ENCODE peak calls at places on chromosomes 3 and 15, in ten cellular contexts. V, B, K, E, U, A, N, R, S and D are unnamed samples.

GRCh38 chr15:68281008-68281407 is 3.5 kb downstream of the FEM1B start:
- DNase-seq in V (no peak), B (no peak), K (peak; percentile 75), E (no peak), U (no peak), A (no peak), N (no peak), R (no peak), S (no peak), D (no peak)

GRCh38 chr3:44584646-44585501 is at the start of gene ZNF660:
- DNase-seq in V (no peak), B (no peak), K (no peak), E (peak; percentile 64), U (peak; percentile 25), A (peak; percentile 94), N (peak; percentile 85), R (no peak), S (peak; percentile 67), D (peak; percentile 5)

GRCh38 chr3:197520311-197521276 is 35.2 kb downstream of the BDH1 start:
- DNase-seq in V (no peak), B (no peak), K (no peak), E (peak; percentile 29), U (no peak), A (no peak), N (peak; percentile 53), R (no peak), S (peak; percentile 80), D (no peak)

GRCh38 chr3:124791639-124792111 is 61.4 kb downstream of the UMPS start:
- DNase-seq in V (peak; percentile 93), B (no peak), K (peak; percentile 85), E (peak; percentile 100), U (no peak), A (peak; percentile 11), N (peak; percentile 89), R (peak; percentile 24), S (peak; percentile 95), D (peak; percentile 95)

GRCh38 chr3:188683032-188683491 is 488.7 kb upstream of the TPRG1 start:
- DNase-seq in V (peak; percentile 60), B (no peak), K (no peak), E (peak; percentile 85), U (no peak), A (no peak), N (peak; percentile 81), R (peak; percentile 17), S (peak; percentile 99), D (peak; percentile 91)

GRCh38 chr3:195537995-195538394 is 5.1 kb downstream of the PPP1R2 start:
- DNase-seq in V (no peak), B (peak; percentile 93), K (peak; percentile 99), E (no peak), U (no peak), A (no peak), N (no peak), R (no peak), S (no peak), D (no peak)

GRCh38 chr3:170572665-170573253 is 13.1 kb downstream of the SLC7A14 start:
- DNase-seq in V (peak; percentile 27), B (no peak), K (peak; percentile 80), E (peak; percentile 74), U (no peak), A (peak; percentile 3), N (peak; percentile 66), R (no peak), S (peak; percentile 93), D (no peak)

GRCh38 chr3:181756645-181757044 is 44.9 kb downstream of the SOX2 start:
- DNase-seq in V (no peak), B (no peak), K (no peak), E (no peak), U (no peak), A (no peak), N (no peak), R (no peak), S (no peak), D (no peak)

GRCh38 chr3:14564741-14565140 is 24.6 kb upstream of the GRIP2 start:
- DNase-seq in V (no peak), B (no peak), K (no peak), E (no peak), U (no peak), A (no peak), N (no peak), R (no peak), S (no peak), D (no peak)

GRCh38 chr3:16303037-16303436 is 38.0 kb downstream of the OXNAD1 start:
- DNase-seq in V (no peak), B (no peak), K (no peak), E (no peak), U (no peak), A (no peak), N (no peak), R (no peak), S (no peak), D (no peak)

GRCh38 chr3:12423918-12424634 is 60.2 kb upstream of the TSEN2 start:
- DNase-seq in V (no peak), B (no peak), K (no peak), E (no peak), U (no peak), A (peak; percentile 54), N (peak; percentile 82), R (no peak), S (peak; percentile 58), D (no peak)

GRCh38 chr3:52091566-52092290 is 35.4 kb upstream of the DUSP7 start:
- DNase-seq in V (no peak), B (no peak), K (no peak), E (peak; percentile 69), U (no peak), A (no peak), N (no peak), R (peak; percentile 31), S (peak; percentile 49), D (no peak)

GRCh38 chr3:127728417-127728816 is 55.7 kb downstream of the ABTB1 start:
- DNase-seq in V (no peak), B (no peak), K (no peak), E (no peak), U (no peak), A (no peak), N (no peak), R (no peak), S (peak; percentile 12), D (no peak)

GRCh38 chr3:104669083-104669482 is 697.6 kb upstream of the ALCAM start:
- DNase-seq in V (no peak), B (no peak), K (no peak), E (no peak), U (no peak), A (no peak), N (no peak), R (no peak), S (no peak), D (no peak)

GRCh38 chr15:68372291-68372811 is 59.6 kb downstream of the ITGA11 start:
- DNase-seq in V (no peak), B (no peak), K (no peak), E (no peak), U (no peak), A (peak; percentile 30), N (peak; percentile 57), R (no peak), S (no peak), D (no peak)

GRCh38 chr15:99443768-99444446 is 121.9 kb upstream of the MEF2A start:
- DNase-seq in V (no peak), B (no peak), K (no peak), E (peak; percentile 28), U (no peak), A (no peak), N (no peak), R (no peak), S (no peak), D (no peak)

GRCh38 chr3:182913889-182914288 is 66.4 kb downstream of the DCUN1D1 start:
- DNase-seq in V (no peak), B (peak; percentile 80), K (peak; percentile 85), E (no peak), U (no peak), A (no peak), N (no peak), R (no peak), S (no peak), D (no peak)

GRCh38 chr3:194749631-194750271 is 64.1 kb downstream of the FAM43A start:
- DNase-seq in V (no peak), B (no peak), K (no peak), E (no peak), U (no peak), A (no peak), N (no peak), R (no peak), S (no peak), D (no peak)

GRCh38 chr3:42651248-42652091 is 2.0 kb upstream of the ZBTB47 start:
- DNase-seq in V (peak; percentile 26), B (no peak), K (no peak), E (peak; percentile 76), U (no peak), A (no peak), N (peak; percentile 60), R (no peak), S (peak; percentile 56), D (peak; percentile 19)
- H3K4me3 ChIP-seq in V (no peak overlapping the region), B (no peak overlapping the region), K (no peak overlapping the region), E (peak overlapping the region; percentile 92), U (no peak overlapping the region), A (no peak overlapping the region), N (peak overlapping the region; percentile 84), R (peak overlapping the region; percentile 85), S (no peak overlapping the region), D (peak overlapping the region; percentile 9)

GRCh38 chr15:84638103-84638502 is 16.0 kb downstream of the WDR73 start:
- DNase-seq in V (no peak), B (peak; percentile 52), K (peak; percentile 45), E (peak; percentile 13), U (no peak), A (peak; percentile 46), N (peak; percentile 15), R (no peak), S (peak; percentile 22), D (no peak)
- TF ChIP-seq CTCF in V (no peak), B (peak; percentile 67), K (peak; percentile 38), E (no peak), U (no peak), A (peak; percentile 19), N (no peak), R (no peak), S (peak; percentile 5), D (no peak)

DNA sequence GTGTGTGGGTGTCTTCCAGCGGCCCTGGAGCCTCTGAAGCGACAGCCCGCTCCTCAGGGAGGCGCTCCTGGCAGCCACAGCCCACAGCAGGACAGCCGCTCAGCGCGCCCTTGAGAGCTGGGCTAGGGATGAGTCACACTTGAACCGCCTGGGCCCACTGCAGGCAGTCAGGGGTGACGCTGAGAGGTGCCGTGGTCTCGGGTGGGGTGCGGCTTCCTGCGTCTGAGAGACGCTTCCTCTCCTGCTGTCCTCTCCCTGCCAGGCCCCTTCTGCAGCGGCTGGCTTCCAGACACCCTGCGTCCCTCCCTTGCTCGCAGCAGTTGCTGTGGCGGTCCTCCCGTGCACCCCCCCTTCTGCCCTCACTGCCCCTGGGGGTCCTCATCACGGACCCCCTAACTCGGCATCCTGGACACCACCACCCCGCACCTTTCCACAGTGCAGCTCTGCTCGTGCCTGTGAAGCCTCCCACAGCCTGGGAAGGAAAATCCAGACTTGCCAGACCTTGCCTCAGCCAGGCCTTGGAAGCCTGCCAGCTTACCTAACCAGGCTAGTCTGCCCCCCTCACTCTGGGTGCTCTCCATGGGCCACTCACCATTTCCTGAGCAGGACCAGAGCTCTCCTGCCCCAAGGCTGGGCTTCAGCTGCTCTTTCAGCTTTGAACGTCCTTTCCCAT is 1.1 kb upstream of the SPTBN5 start:
- DNase-seq in V (peak; percentile 13), B (no peak), K (no peak), E (peak; percentile 71), U (peak; percentile 82), A (peak; percentile 88), N (peak; percentile 76), R (peak; percentile 69), S (peak; percentile 78), D (no peak)
- H3K4me3 ChIP-seq in V (no peak overlapping the region), B (no peak overlapping the region), K (no peak overlapping the region), E (peak overlapping the region; percentile 6), U (no peak overlapping the region), A (no peak overlapping the region), N (peak overlapping the region; percentile 10), R (peak overlapping the region; percentile 42), S (no peak overlapping the region), D (peak overlapping the region; percentile 8)

GRCh38 chr3:100893590-100893989 is 99.6 kb downstream of the ABI3BP start:
- DNase-seq in V (no peak), B (no peak), K (no peak), E (peak; percentile 34), U (no peak), A (no peak), N (peak; percentile 78), R (no peak), S (peak; percentile 66), D (no peak)
- TF ChIP-seq CTCF in V (peak; percentile 73), B (peak; percentile 29), K (peak; percentile 25), E (peak; percentile 73), U (no peak), A (peak; percentile 9), N (peak; percentile 83), R (peak; percentile 39), S (peak; percentile 81), D (peak; percentile 64)